ENCODE peak calls at places on chromosomes 11 and 22, in seven cellular contexts. K, U, C, M, B, D and A are unnamed samples.

GRCh38 chr22:30485362-30485988 is 13.7 kb upstream of the SEC14L3 start:
- DNase-seq in U (peak; percentile 35), M (peak; percentile 83), B (peak; percentile 81), C (peak; percentile 77), D (peak; percentile 92), K (peak; percentile 64), A (peak; percentile 24)

GRCh38 chr22:32796865-32797573 is 4.5 kb upstream of the TIMP3 start:
- DNase-seq in B (peak; percentile 83), U (peak; percentile 48), C (peak; percentile 88), K (peak; percentile 82), M (peak; percentile 70), D (peak; percentile 84), A (peak; percentile 78)

GRCh38 chr11:119489087-119489486 is 66.1 kb upstream of the THY1 start:
- DNase-seq in M (no peak), D (peak; percentile 10), C (peak; percentile 48), B (peak; percentile 21), K (no peak), U (no peak), A (peak; percentile 32)

GRCh38 chr11:22192642-22193347 is at the start of gene ANO5:
- DNase-seq in M (peak; percentile 59), B (peak; percentile 81), D (peak; percentile 87), U (no peak), C (peak; percentile 81), K (peak; percentile 7), A (peak; percentile 83)

GRCh38 chr11:83813296-83813695 is 527.1 kb upstream of the CCDC90B start:
- DNase-seq in M (no peak), C (no peak), D (no peak), U (no peak), K (no peak), B (no peak), A (no peak)

GRCh38 chr11:102453286-102453797 is 777 bp upstream of the TMEM123 start:
- DNase-seq in M (peak; percentile 50), B (peak; percentile 62), C (no peak), U (peak; percentile 49), D (no peak), K (no peak), A (no peak)

GRCh38 chr11:119342362-119343130 is 1.9 kb upstream of the C1QTNF5 start:
- DNase-seq in K (no peak), M (no peak), B (no peak), C (no peak), U (no peak), D (no peak), A (no peak)

GRCh38 chr11:13259374-13259773 is 18.2 kb upstream of the BMAL1 start:
- DNase-seq in K (no peak), B (no peak), M (no peak), U (no peak), D (no peak), C (no peak), A (no peak)

GRCh38 chr11:111461460-111462240 is 50.5 kb downstream of the BTG4 start:
- DNase-seq in M (no peak), K (no peak), B (no peak), U (no peak), C (no peak), D (no peak), A (no peak)

GRCh38 chr11:44916316-44916715 is 34.4 kb downstream of the TP53I11 start:
- DNase-seq in C (no peak), B (no peak), K (no peak), M (no peak), U (no peak), D (no peak), A (no peak)

GRCh38 chr11:9901931-9902330 is 238.1 kb downstream of the SWAP70 start:
- DNase-seq in K (no peak), D (no peak), C (no peak), U (no peak), M (no peak), B (no peak), A (no peak)

GRCh38 chr11:8624698-8625097 is 30.7 kb upstream of the STK33 start:
- DNase-seq in M (no peak), C (no peak), K (no peak), B (no peak), U (no peak), D (no peak), A (no peak)

GRCh38 chr11:111734383-111735261 is 31.6 kb downstream of the PPP2R1B start:
- DNase-seq in K (peak; percentile 40), U (no peak), C (no peak), B (no peak), D (no peak), M (peak; percentile 55), A (no peak)

GRCh38 chr11:130170345-130170744 is 10.8 kb downstream of the ST14 start:
- DNase-seq in B (no peak), C (no peak), U (no peak), D (no peak), K (no peak), M (no peak), A (no peak)

GRCh38 chr11:80186687-80187086 is 745.9 kb upstream of the TENM4 start:
- DNase-seq in D (no peak), C (no peak), M (no peak), K (no peak), U (no peak), B (no peak), A (no peak)

GRCh38 chr11:96155627-96156378 is 187.2 kb downstream of the MAML2 start:
- DNase-seq in M (peak; percentile 85), K (peak; percentile 99), U (peak; percentile 93), C (peak; percentile 91), B (peak; percentile 91), D (no peak), A (peak; percentile 85)

GRCh38 chr11:69479591-69480271 is 1.7 kb upstream of the LINC01488 start:
- DNase-seq in U (no peak), B (no peak), K (no peak), D (no peak), M (no peak), C (no peak), A (peak; percentile 86)

GRCh38 chr11:127862406-127862805 is 725.0 kb downstream of the ETS1 start:
- DNase-seq in K (no peak), C (no peak), M (no peak), B (no peak), D (no peak), U (peak; percentile 73), A (no peak)

GRCh38 chr11:65500262-65501004 is 1.6 kb downstream of the MALAT1 start:
- DNase-seq in M (peak; percentile 62), B (peak; percentile 81), D (no peak), C (peak; percentile 78), K (peak; percentile 77), U (peak; percentile 49), A (peak; percentile 67)

GRCh38 chr11:24226606-24227005 is 270.2 kb upstream of the LUZP2 start:
- DNase-seq in B (no peak), K (no peak), D (no peak), C (no peak), M (no peak), U (no peak), A (no peak)

DNA sequence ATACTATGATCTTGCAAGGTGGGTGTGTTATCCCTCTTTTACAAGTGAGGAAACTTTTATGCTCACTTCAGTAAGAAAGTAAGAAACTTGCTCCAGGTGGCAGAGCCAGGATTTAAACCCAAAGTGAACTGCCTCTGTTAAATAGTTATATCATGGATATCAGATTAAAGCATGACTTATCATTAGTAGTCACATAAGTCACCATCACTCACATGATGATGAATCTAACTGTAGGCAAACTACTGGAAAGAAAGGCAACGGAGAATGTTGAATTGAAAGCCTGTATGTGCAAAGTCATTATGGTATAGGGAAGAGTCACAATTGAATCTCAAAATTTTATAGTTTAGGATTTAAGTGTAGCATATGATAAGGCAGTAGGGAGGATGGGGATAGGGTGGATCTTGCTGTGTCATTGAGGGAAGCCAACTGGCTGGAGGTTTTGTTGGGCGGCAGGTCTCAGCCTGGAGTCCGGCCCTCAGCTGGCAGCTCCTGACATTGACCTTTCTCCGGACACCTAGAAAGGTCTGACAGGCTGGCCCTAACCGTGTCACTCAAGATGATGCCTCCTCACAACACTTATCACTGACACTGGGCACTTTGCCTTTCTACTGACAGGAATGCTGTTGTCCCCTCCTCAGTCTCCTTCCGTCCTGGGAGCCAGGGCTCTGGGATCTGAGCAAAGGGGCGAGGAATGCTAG is 98.3 kb downstream of the EMSY start:
- DNase-seq in M (no peak), D (no peak), B (no peak), U (peak; percentile 16), K (no peak), C (no peak), A (no peak)
- H3K36me3 ChIP-seq in M (no peaks in the 10 kb centered on the region), D (peaks cover 27% of the 10 kb centered on the region), B (no peaks in the 10 kb centered on the region), U (peaks cover 6% of the 10 kb centered on the region), K (peaks cover 19% of the 10 kb centered on the region), C (peaks cover 93% of the 10 kb centered on the region), A (peaks cover 60% of the 10 kb centered on the region)

DNA sequence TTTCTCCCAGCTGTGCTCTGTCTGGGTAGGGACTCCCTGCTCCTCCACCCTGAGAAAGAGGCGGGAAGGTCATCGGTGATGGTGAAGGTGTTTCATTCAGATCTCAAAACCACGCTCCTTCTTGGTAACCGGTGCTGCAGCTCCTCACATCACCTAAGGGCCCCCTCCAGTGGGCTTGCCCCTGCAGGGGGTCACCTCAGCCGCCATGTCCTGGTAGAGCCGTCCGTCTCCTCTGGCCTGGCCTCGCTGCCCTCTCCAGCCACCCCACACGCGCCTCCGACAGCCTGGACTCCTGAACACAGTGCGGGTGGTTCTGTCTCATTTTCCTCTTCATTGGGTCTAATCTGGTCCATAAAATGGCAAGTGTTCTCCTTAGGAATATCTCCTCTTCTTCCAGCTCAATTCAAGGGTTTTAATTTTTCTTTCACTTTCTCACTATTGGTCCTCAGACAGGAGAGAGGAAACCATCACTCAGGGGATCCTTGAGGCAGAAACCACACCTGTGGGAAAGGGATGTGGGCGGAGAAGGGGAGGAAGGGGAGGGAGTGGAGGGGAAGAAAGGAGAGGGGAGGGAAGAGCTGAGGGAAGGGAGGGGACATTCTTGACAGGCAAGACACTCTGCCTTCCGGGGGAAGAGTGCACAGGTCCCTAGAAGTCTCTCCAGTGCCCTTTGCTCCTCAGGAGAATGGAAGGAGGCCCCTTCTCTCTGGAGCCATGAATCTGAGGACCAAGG is 1338.4 kb downstream of the TBC1D22A start:
- DNase-seq in B (peak; percentile 14), K (no peak), M (no peak), D (peak; percentile 14), U (no peak), C (peak; percentile 46), A (no peak)
- H3K9me3 ChIP-seq in B (no peaks in the 10 kb centered on the region), K (no peaks in the 10 kb centered on the region), M (no peaks in the 10 kb centered on the region), D (no peaks in the 10 kb centered on the region), U (peaks cover 45% of the 10 kb centered on the region), C (no peaks in the 10 kb centered on the region), A (no peaks in the 10 kb centered on the region)

GRCh38 chr11:68340003-68340767 is 27.8 kb downstream of the LRP5 start:
- DNase-seq in K (no peak), C (no peak), U (no peak), M (no peak), B (no peak), D (no peak), A (no peak)

GRCh38 chr11:68337399-68337835 is 25.0 kb downstream of the LRP5 start:
- DNase-seq in U (peak; percentile 62), K (no peak), M (no peak), D (no peak), B (no peak), C (no peak), A (no peak)

GRCh38 chr11:68340784-68341556 is 28.6 kb downstream of the LRP5 start:
- DNase-seq in C (no peak), K (no peak), M (no peak), D (no peak), B (no peak), U (no peak), A (no peak)

GRCh38 chr11:68335693-68336092 is 23.3 kb downstream of the LRP5 start:
- DNase-seq in M (no peak), B (no peak), D (no peak), K (no peak), C (no peak), U (no peak), A (no peak)

GRCh38 chr11:68338041-68338800 is 25.8 kb downstream of the LRP5 start:
- DNase-seq in C (no peak), U (peak; percentile 71), B (peak; percentile 82), D (no peak), K (no peak), M (no peak), A (peak; percentile 78)
- H3K4me3 ChIP-seq in C (no peak overlapping the region), U (no peak overlapping the region), B (no peak overlapping the region), D (no peak overlapping the region), K (no peak overlapping the region), M (no peak overlapping the region), A (no peak overlapping the region)

GRCh38 chr22:23150762-23151161 is 5.5 kb downstream of the RAB36 start:
- DNase-seq in M (no peak), U (no peak), B (no peak), K (no peak), D (no peak), C (no peak), A (no peak)
- H3K36me3 ChIP-seq in M (no peaks in the 10 kb centered on the region), U (no peaks in the 10 kb centered on the region), B (no peaks in the 10 kb centered on the region), K (no peaks in the 10 kb centered on the region), D (no peaks in the 10 kb centered on the region), C (peaks cover 36% of the 10 kb centered on the region), A (peaks cover 45% of the 10 kb centered on the region)